ENCODE peak calls at places on chromosomes 11 and 22, in five cellular contexts. One of them, this sample, is unnamed.

GRCh38 chr11:123103326-123103980 is 41.5 kb upstream of the HSPA8 start:
- DNase-seq in HepG2: peak
- DNase-seq in GM12878: no peak
- DNase-seq in K562: peak
- DNase-seq in H1: no peak
- DNase-seq in this sample: peak

GRCh38 chr11:27468209-27468608 is 4.4 kb downstream of the LGR4 start:
- DNase-seq in HepG2: no peak
- DNase-seq in GM12878: no peak
- DNase-seq in K562: no peak
- DNase-seq in H1: no peak
- DNase-seq in this sample: no peak

GRCh38 chr11:27183672-27184457 is 143.2 kb downstream of the BBOX1 start:
- DNase-seq in HepG2: peak
- DNase-seq in GM12878: peak
- DNase-seq in K562: peak
- DNase-seq in H1: no peak
- DNase-seq in this sample: peak

GRCh38 chr22:26817926-26818325 is 160.5 kb downstream of the MIAT start:
- DNase-seq in HepG2: no peak
- DNase-seq in GM12878: no peak
- DNase-seq in K562: no peak
- DNase-seq in H1: no peak
- DNase-seq in this sample: no peak

GRCh38 chr22:17079572-17079971 is 5.2 kb upstream of the IL17RA start:
- DNase-seq in HepG2: no peak
- DNase-seq in GM12878: no peak
- DNase-seq in K562: no peak
- DNase-seq in H1: no peak
- DNase-seq in this sample: no peak

GRCh38 chr11:34988294-34989255 is 72.2 kb downstream of the PDHX start:
- DNase-seq in HepG2: no peak
- DNase-seq in GM12878: no peak
- DNase-seq in K562: no peak
- DNase-seq in H1: no peak
- DNase-seq in this sample: no peak

GRCh38 chr11:61080526-61080925 is 21.8 kb upstream of the CD5 start:
- DNase-seq in HepG2: no peak
- DNase-seq in GM12878: no peak
- DNase-seq in K562: peak
- DNase-seq in H1: no peak
- DNase-seq in this sample: no peak

GRCh38 chr11:65645710-65646109 is 7.8 kb downstream of the SIPA1 start:
- DNase-seq in HepG2: no peak
- DNase-seq in GM12878: no peak
- DNase-seq in K562: no peak
- DNase-seq in H1: no peak
- DNase-seq in this sample: no peak

GRCh38 chr11:9002920-9003572 is 755 bp downstream of the NRIP3 start:
- DNase-seq in HepG2: no peak
- DNase-seq in GM12878: no peak
- DNase-seq in K562: no peak
- DNase-seq in H1: no peak
- DNase-seq in this sample: no peak

GRCh38 chr11:9003573-9004309 is at the start of gene NRIP3:
- DNase-seq in HepG2: no peak
- DNase-seq in GM12878: no peak
- DNase-seq in K562: peak
- DNase-seq in H1: peak
- DNase-seq in this sample: no peak

GRCh38 chr11:9005087-9005486 is 1.3 kb upstream of the NRIP3 start:
- DNase-seq in HepG2: no peak
- DNase-seq in GM12878: no peak
- DNase-seq in K562: no peak
- DNase-seq in H1: no peak
- DNase-seq in this sample: no peak

GRCh38 chr11:9001736-9002135 is 2.1 kb downstream of the NRIP3 start:
- DNase-seq in HepG2: no peak
- DNase-seq in GM12878: no peak
- DNase-seq in K562: no peak
- DNase-seq in H1: no peak
- DNase-seq in this sample: peak

DNA sequence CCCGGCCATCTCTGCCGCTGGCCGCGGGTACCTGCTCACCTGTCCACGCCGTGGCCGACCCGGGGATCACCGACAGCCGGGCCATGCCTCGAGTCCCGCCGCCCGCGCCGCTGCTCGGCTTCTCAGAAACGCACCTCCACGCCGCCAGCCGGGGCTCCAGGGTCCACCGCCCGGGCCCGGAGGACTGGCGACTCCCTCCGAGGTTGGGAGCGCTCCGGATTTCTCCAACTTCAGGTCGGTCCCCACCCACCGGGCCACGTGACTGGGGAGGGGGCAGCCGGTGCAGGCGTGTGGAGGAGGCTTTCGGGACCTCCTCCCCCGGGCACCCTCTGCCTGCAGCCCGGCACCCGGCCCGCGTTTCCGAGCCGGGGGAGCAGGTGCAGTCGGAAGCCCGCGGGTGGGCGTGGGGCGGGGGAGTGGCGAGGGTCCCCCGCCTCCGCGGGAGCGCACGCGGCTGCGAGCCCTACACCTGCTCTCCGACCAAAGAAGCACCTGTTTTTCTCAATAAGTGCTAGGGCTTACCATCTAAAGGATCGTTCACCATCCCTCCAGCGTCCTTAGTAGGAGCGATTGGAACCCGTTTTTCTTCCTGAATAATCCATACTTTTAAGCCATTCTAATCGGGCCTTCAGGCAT is 627 bp upstream of the NRIP3 start:
- DNase-seq in HepG2: no peak
- DNase-seq in GM12878: no peak
- DNase-seq in K562: no peak
- DNase-seq in H1: peak
- DNase-seq in this sample: no peak
- TF ChIP-seq SP1 in HepG2: no peak
- TF ChIP-seq SP1 in GM12878: no peak
- TF ChIP-seq SP1 in K562: no peak
- TF ChIP-seq SP1 in H1: no peak
- TF ChIP-seq SP1 in this sample: no peak

GRCh38 chr11:32433249-32434115 is 1.9 kb downstream of the WT1 start:
- DNase-seq in HepG2: no peak
- DNase-seq in GM12878: no peak
- DNase-seq in K562: no peak
- DNase-seq in H1: peak
- DNase-seq in this sample: no peak

GRCh38 chr11:32431657-32432056 is 3.7 kb downstream of the WT1 start:
- DNase-seq in HepG2: no peak
- DNase-seq in GM12878: no peak
- DNase-seq in K562: no peak
- DNase-seq in H1: no peak
- DNase-seq in this sample: no peak

GRCh38 chr11:32434387-32435151 is 770 bp downstream of the WT1 start:
- DNase-seq in HepG2: peak
- DNase-seq in GM12878: no peak
- DNase-seq in K562: peak
- DNase-seq in H1: peak
- DNase-seq in this sample: no peak

GRCh38 chr11:32434116-32434386 is 1.3 kb downstream of the WT1 start:
- DNase-seq in HepG2: no peak
- DNase-seq in GM12878: no peak
- DNase-seq in K562: no peak
- DNase-seq in H1: no peak
- DNase-seq in this sample: no peak

DNA sequence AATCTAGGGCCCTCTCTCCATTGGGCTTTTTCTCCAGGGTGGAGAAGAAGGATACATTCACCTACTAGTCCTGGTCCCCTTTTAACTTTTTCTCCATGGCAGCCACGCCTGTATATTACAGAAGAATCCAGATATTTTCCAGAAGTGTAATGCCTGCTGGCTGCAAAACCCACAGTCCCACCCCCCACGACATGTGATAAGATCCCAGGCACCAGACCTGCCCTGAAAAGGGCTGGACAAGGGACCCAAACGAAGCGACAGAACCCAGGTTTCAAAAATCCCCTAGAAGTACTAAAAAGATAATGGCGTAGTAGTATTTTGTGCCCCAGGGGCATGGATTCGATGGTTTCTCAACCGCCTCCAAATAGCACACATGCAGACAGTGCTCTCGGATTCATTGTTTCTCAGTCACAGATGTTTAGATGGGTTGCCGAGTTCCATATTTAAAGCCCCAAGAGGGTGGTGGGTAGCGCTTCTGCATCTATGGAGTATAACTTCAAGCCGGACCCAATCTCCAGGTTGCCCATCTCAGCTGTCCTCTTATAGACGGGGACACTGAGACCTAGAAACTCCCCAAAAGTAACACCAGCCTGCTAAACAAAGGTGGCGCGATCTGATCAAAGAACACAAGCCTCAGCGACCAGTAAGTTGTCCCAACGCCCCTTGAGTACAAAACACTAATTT is 2.6 kb downstream of the WT1 start:
- DNase-seq in HepG2: no peak
- DNase-seq in GM12878: no peak
- DNase-seq in K562: peak
- DNase-seq in H1: no peak
- DNase-seq in this sample: no peak
- TF ChIP-seq EZH2 in HepG2: no peak
- TF ChIP-seq EZH2 in GM12878: no peak
- TF ChIP-seq EZH2 in K562: no peak
- TF ChIP-seq EZH2 in H1: no peak
- TF ChIP-seq EZH2 in this sample: no peak

GRCh38 chr11:76696756-76697155 is 26.2 kb upstream of the LRRC32 start:
- DNase-seq in HepG2: no peak
- DNase-seq in GM12878: no peak
- DNase-seq in K562: no peak
- DNase-seq in H1: no peak
- DNase-seq in this sample: no peak
- TF ChIP-seq SP1 in HepG2: no peak
- TF ChIP-seq SP1 in GM12878: no peak
- TF ChIP-seq SP1 in K562: no peak
- TF ChIP-seq SP1 in H1: no peak
- TF ChIP-seq SP1 in this sample: no peak

DNA sequence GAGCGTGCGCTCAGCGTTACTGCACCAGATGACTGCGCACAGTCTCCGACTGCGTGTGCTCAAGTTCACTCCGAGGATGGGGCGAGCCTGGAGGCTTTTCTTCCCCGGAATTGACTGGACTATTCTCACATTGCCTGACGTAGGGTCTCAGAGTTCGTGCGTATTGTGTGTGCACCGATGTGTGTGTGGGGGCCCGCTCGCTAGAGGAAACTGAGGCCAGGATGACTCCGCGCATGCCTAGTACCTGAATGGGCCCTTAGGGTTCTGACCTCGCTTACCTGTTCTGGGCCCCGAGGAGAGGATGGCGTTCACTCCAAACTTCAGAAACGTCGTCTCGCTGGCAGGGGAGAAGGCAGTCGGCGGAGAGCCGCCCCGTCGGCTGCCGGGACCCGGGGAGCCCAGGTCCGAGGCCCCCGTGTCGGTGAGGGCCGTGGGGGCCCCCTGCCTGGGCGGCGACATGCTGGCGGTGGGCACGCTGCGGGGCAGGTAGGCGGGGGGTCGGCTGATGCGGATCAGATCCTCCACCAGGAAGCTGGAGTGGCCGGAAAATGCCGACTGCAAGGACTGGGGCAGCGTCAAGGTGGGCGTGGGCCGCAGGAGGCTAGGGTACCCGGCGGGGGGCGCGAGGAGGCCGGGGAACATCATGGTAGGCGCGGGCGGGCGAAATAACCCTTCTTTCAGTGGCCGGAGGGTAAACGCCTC is 444 bp downstream of the DBX1 start:
- DNase-seq in HepG2: no peak
- DNase-seq in GM12878: no peak
- DNase-seq in K562: no peak
- DNase-seq in H1: peak
- DNase-seq in this sample: no peak
- TF ChIP-seq EZH2 in HepG2: no peak
- TF ChIP-seq EZH2 in GM12878: no peak
- TF ChIP-seq EZH2 in K562: no peak
- TF ChIP-seq EZH2 in H1: peak
- TF ChIP-seq EZH2 in this sample: no peak

DNA sequence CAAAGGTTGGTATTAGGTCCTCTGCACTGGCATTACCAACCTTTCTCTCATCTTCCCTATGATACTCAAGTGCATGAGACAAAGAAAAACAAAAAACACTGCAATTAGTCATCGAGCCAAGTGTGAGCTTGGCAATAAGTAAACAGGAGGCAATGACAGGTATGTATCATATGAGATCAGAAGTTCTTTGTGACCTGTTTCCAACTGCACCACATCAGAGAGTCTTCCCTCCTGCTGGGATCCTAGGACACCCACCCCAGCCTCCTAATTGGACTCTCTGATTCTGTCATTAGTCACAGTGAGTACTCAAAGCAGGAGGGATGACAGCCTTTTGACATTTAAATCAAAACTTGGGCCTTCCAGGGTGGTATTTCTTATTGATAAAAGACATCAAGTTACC is 7.8 kb upstream of the JAML start:
- DNase-seq in HepG2: peak
- DNase-seq in GM12878: no peak
- DNase-seq in K562: no peak
- DNase-seq in H1: no peak
- DNase-seq in this sample: peak
- TF ChIP-seq SP1 in HepG2: no peak
- TF ChIP-seq SP1 in GM12878: no peak
- TF ChIP-seq SP1 in K562: no peak
- TF ChIP-seq SP1 in H1: no peak
- TF ChIP-seq SP1 in this sample: peak

DNA sequence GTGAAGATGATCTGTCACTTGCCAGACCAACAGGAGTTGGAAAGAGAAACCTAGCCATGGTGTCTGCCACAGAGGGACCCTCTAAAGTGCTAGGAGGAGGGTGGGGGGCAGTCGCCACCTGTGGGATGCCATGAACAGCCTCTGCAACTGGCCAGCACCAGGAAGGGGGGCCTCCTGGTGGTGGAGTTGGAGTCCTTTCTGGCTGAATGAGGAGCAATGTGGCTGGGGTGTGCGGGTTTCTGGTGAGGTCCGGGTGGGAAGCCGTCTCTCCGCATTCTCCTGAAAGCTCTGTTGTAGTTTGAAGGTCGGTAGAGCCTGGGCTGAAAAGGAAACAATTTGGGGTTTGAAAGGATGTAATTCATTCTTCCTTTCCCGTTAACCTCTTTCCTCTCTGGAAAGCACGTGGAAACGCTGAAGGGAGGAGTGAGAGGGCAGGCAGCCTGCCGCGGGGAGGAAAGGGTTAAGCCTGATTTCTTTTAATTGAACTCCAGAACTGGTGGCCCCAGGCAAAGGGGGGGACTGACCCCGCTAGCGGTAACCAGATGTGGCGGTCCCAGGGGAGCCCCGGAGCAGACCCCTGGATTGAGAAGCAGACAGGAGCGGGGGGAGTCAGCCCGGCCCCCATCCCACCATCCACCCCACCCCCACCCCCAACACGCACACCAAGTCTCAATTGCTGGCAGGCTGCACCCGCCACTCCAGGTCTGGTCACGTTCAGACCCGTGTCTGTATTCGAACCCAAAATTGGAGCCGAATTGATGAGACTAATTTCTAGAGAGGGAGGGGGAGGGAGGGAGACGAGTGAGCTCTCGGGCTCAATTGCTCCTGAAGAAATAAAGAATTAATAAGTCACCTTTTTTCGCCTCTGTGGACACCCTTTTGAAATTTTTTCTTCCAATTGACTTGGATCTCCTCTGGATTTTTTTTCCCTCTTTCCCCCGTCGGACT is 1.8 kb upstream of the FLI1 start:
- DNase-seq in HepG2: no peak
- DNase-seq in GM12878: no peak
- DNase-seq in K562: no peak
- DNase-seq in H1: peak
- DNase-seq in this sample: no peak
- TF ChIP-seq EZH2 in HepG2: no peak
- TF ChIP-seq EZH2 in GM12878: no peak
- TF ChIP-seq EZH2 in K562: no peak
- TF ChIP-seq EZH2 in H1: no peak
- TF ChIP-seq EZH2 in this sample: no peak